ENCODE peak calls at places on chromosomes 1 and 21, in five cellular contexts. R is stimulated activated naive B cell treated with anti-CD40 and anti-IgM and Interleukin-4, amounts not matched to agents 10 μg/mL and 1 μg/mL and 100 μg/mL, for 72 hours; Y is activated naive CD4-positive, alpha-beta T cell; M is T follicular helper cell; A is body of pancreas. F is an unnamed sample.
A peak's percentile ranks its signal among the peaks of the same experiment; 100 is the strongest.

GRCh38 chr1:241362350-241362749 is 5.3 kb upstream of the RGS7 start:
- DNase-seq in Y (no peak), A (no peak), M (no peak), R (no peak), F (no peak)

GRCh38 chr1:246141306-246141705 is 365.8 kb downstream of the SMYD3 start:
- DNase-seq in Y (no peak), R (no peak), A (no peak), M (no peak), F (no peak)

GRCh38 chr1:41479000-41479807 is 5.3 kb downstream of the EDN2 start:
- DNase-seq in A (no peak), M (no peak), Y (no peak), R (no peak), F (peak; percentile 90)

GRCh38 chr1:207952617-207953542 is 42.0 kb upstream of the CD34 start:
- DNase-seq in M (no peak), R (no peak), A (no peak), Y (no peak), F (no peak)

GRCh38 chr1:3774503-3775247 is 2.1 kb downstream of the SMIM1 start:
- DNase-seq in M (no peak), A (no peak), R (no peak), Y (no peak), F (peak; percentile 92)

GRCh38 chr21:29710498-29710897 is 229.3 kb downstream of the GRIK1 start:
- DNase-seq in M (no peak), R (no peak), Y (no peak), A (no peak), F (no peak)

GRCh38 chr1:11291049-11291448 is 18.1 kb downstream of the UBIAD1 start:
- DNase-seq in A (no peak), M (no peak), R (no peak), Y (no peak), F (no peak)

GRCh38 chr1:151907363-151908139 is 1.8 kb downstream of the THEM4 start:
- DNase-seq in Y (no peak), M (no peak), A (no peak), R (no peak), F (no peak)

GRCh38 chr1:164644774-164645634 is 86.0 kb downstream of the PBX1 start:
- DNase-seq in Y (no peak), A (no peak), R (no peak), M (no peak), F (no peak)

GRCh38 chr1:78329475-78329874 is 161.3 kb upstream of the PTGFR start:
- DNase-seq in M (no peak), R (no peak), Y (no peak), A (no peak), F (no peak)

GRCh38 chr1:163071381-163072255 is 2.5 kb downstream of the RGS4 start:
- DNase-seq in R (peak; percentile 4), A (peak; percentile 60), M (peak; percentile 12), Y (no peak), F (peak; percentile 82)

GRCh38 chr1:177476706-177477105 is 305.9 kb downstream of the BRINP2 start:
- DNase-seq in A (no peak), M (no peak), R (no peak), Y (no peak), F (no peak)

GRCh38 chr1:67773462-67773861 is 59.8 kb downstream of the GNG12 start:
- DNase-seq in Y (no peak), M (no peak), A (no peak), R (no peak), F (no peak)

GRCh38 chr1:117815926-117816325 is 113.5 kb downstream of the GDAP2 start:
- DNase-seq in R (no peak), A (no peak), M (no peak), Y (no peak), F (no peak)

GRCh38 chr21:39633043-39633442 is 20.3 kb downstream of the B3GALT5 start:
- DNase-seq in R (no peak), M (no peak), A (no peak), Y (no peak), F (no peak)

GRCh38 chr1:217535601-217536377 is 95.1 kb downstream of the GPATCH2 start:
- DNase-seq in M (no peak), R (no peak), A (no peak), Y (no peak), F (no peak)

GRCh38 chr1:89904219-89904980 is 83.6 kb downstream of the LRRC8D start:
- DNase-seq in R (no peak), M (no peak), A (no peak), Y (no peak), F (no peak)